ENCODE peak calls at places on chromosomes 6 and 20, in ten cellular contexts. N is EH; V is brain pericyte; Z is A549; O is GM19239; W is caudate nucleus; U is CD8-positive, alpha-beta T cell; K is effector CD4-positive, alpha-beta T cell; A is stimulated activated CD4-positive, alpha-beta T cell treated with anti-CD3 and anti-CD28 coated beads, TNF-alpha, amount 100 ng/mL, for 1 hour; F is HuH-7.5. Q is an unnamed sample.

GRCh38 chr6:84466521-84466920 is 239.1 kb upstream of the CEP162 start:
- DNase-seq in N (peak; percentile 77), V (peak; percentile 24), Z (peak; percentile 78), O (no peak), W (no peak), U (no peak), K (no peak), A (no peak), F (no peak), Q (no peak)

GRCh38 chr6:158536891-158537798 is 22.7 kb upstream of the TMEM181 start:
- DNase-seq in N (peak; percentile 39), V (no peak), Z (no peak), O (no peak), W (peak; percentile 43), U (no peak), K (no peak), A (no peak), F (peak; percentile 68), Q (no peak)

GRCh38 chr6:148398686-148399085 is 56.0 kb downstream of the SASH1 start:
- DNase-seq in N (no peak), V (no peak), Z (no peak), O (no peak), W (peak; percentile 60), U (no peak), K (no peak), A (no peak), F (no peak), Q (peak; percentile 85)

GRCh38 chr6:42217523-42218367 is at the start of gene MRPS10:
- DNase-seq in N (peak; percentile 93), V (peak; percentile 71), Z (peak; percentile 95), O (peak; percentile 70), W (peak; percentile 95), U (peak; percentile 92), K (peak; percentile 91), A (peak; percentile 79), F (peak; percentile 48), Q (peak; percentile 90)

GRCh38 chr6:115947964-115948541 is 112.6 kb downstream of the FRK start:
- DNase-seq in N (no peak), V (no peak), Z (no peak), O (no peak), W (no peak), U (no peak), K (no peak), A (no peak), F (no peak), Q (no peak)

GRCh38 chr6:20669571-20670314 is 135.5 kb downstream of the CDKAL1 start:
- DNase-seq in N (no peak), V (no peak), Z (no peak), O (no peak), W (no peak), U (no peak), K (no peak), A (no peak), F (no peak), Q (no peak)

GRCh38 chr20:22459754-22460153 is 124.6 kb downstream of the FOXA2 start:
- DNase-seq in N (no peak), V (no peak), Z (no peak), O (no peak), W (no peak), U (no peak), K (no peak), A (no peak), F (no peak), Q (no peak)

GRCh38 chr6:148251286-148251685 is 91.4 kb upstream of the SASH1 start:
- DNase-seq in N (peak; percentile 75), V (no peak), Z (peak; percentile 46), O (no peak), W (no peak), U (no peak), K (no peak), A (no peak), F (no peak), Q (peak; percentile 80)

GRCh38 chr6:137926207-137926731 is 59.2 kb downstream of the TNFAIP3 start:
- DNase-seq in N (peak; percentile 98), V (no peak), Z (no peak), O (no peak), W (no peak), U (no peak), K (no peak), A (no peak), F (no peak), Q (no peak)

GRCh38 chr6:27684264-27685211 is 211.6 kb upstream of the ZNF184 start:
- DNase-seq in N (peak; percentile 65), V (no peak), Z (peak; percentile 93), O (no peak), W (peak; percentile 76), U (peak; percentile 73), K (peak; percentile 25), A (peak; percentile 21), F (peak; percentile 39), Q (no peak)

GRCh38 chr20:18908109-18908508 is 94.5 kb downstream of the SCP2D1 start:
- DNase-seq in N (no peak), V (no peak), Z (no peak), O (no peak), W (no peak), U (no peak), K (no peak), A (no peak), F (no peak), Q (no peak)

GRCh38 chr20:20802328-20802727 is 89.9 kb upstream of the RALGAPA2 start:
- DNase-seq in N (no peak), V (no peak), Z (no peak), O (no peak), W (no peak), U (no peak), K (no peak), A (no peak), F (no peak), Q (no peak)

GRCh38 chr6:14682821-14683220 is 563.0 kb upstream of the JARID2 start:
- DNase-seq in N (peak; percentile 76), V (no peak), Z (no peak), O (no peak), W (no peak), U (no peak), K (no peak), A (no peak), F (no peak), Q (no peak)

GRCh38 chr6:3732345-3733141 is 19.0 kb downstream of the PXDC1 start:
- DNase-seq in N (peak; percentile 75), V (no peak), Z (peak; percentile 62), O (no peak), W (peak; percentile 78), U (peak; percentile 58), K (peak; percentile 51), A (peak; percentile 34), F (peak; percentile 68), Q (peak; percentile 79)

GRCh38 chr20:37389844-37390275 is 43.9 kb downstream of the SRC start:
- DNase-seq in N (no peak), V (no peak), Z (peak; percentile 59), O (no peak), W (no peak), U (no peak), K (no peak), A (no peak), F (no peak), Q (no peak)

GRCh38 chr20:58131581-58132142 is 96.8 kb downstream of the ANKRD60 start:
- DNase-seq in N (peak; percentile 55), V (peak; percentile 67), Z (peak; percentile 42), O (no peak), W (no peak), U (no peak), K (no peak), A (no peak), F (no peak), Q (peak; percentile 20)

GRCh38 chr20:50163570-50164317 is 10.2 kb upstream of the PEDS1 start:
- DNase-seq in N (peak; percentile 37), V (no peak), Z (no peak), O (no peak), W (no peak), U (no peak), K (no peak), A (no peak), F (no peak), Q (no peak)

GRCh38 chr6:111631930-111632460 is 26.3 kb upstream of the TRAF3IP2 start:
- DNase-seq in N (peak; percentile 14), V (no peak), Z (no peak), O (no peak), W (no peak), U (no peak), K (no peak), A (no peak), F (no peak), Q (no peak)

GRCh38 chr6:107579413-107579812 is 89.5 kb downstream of the SOBP start:
- DNase-seq in N (no peak), V (no peak), Z (no peak), O (no peak), W (no peak), U (no peak), K (no peak), A (no peak), F (no peak), Q (no peak)

GRCh38 chr6:156519940-156520339 is 257.2 kb upstream of the ARID1B start:
- DNase-seq in N (no peak), V (no peak), Z (no peak), O (no peak), W (no peak), U (no peak), K (no peak), A (no peak), F (no peak), Q (no peak)

GRCh38 chr6:156776841-156777576 is at the start of gene ARID1B:
- DNase-seq in N (peak; percentile 86), V (no peak), Z (peak; percentile 75), O (peak; percentile 95), W (peak; percentile 62), U (peak; percentile 84), K (peak; percentile 76), A (peak; percentile 55), F (peak; percentile 80), Q (peak; percentile 78)

GRCh38 chr20:17872434-17872833 is 96.2 kb downstream of the SNX5 start:
- DNase-seq in N (no peak), V (no peak), Z (no peak), O (no peak), W (no peak), U (no peak), K (no peak), A (no peak), F (no peak), Q (no peak)

GRCh38 chr20:53827996-53828672 is 234.5 kb upstream of the ZNF217 start:
- DNase-seq in N (peak; percentile 98), V (peak; percentile 86), Z (peak; percentile 84), O (no peak), W (no peak), U (no peak), K (no peak), A (no peak), F (no peak), Q (no peak)

GRCh38 chr20:48619126-48620101 is 208.4 kb downstream of the PREX1 start:
- DNase-seq in N (peak; percentile 48), V (no peak), Z (no peak), O (no peak), W (no peak), U (no peak), K (no peak), A (no peak), F (no peak), Q (no peak)

GRCh38 chr6:150250826-150251225 is 108.0 kb downstream of the PPP1R14C start:
- DNase-seq in N (peak; percentile 80), V (no peak), Z (no peak), O (no peak), W (no peak), U (no peak), K (no peak), A (no peak), F (no peak), Q (no peak)

GRCh38 chr6:32081676-32082075 is 27.5 kb downstream of the TNXB start:
- DNase-seq in N (no peak), V (no peak), Z (no peak), O (no peak), W (no peak), U (no peak), K (no peak), A (no peak), F (no peak), Q (no peak)

GRCh38 chr20:13029687-13030510 is 21.1 kb downstream of the SPTLC3 start:
- DNase-seq in N (peak; percentile 61), V (peak; percentile 75), Z (peak; percentile 84), O (no peak), W (no peak), U (no peak), K (no peak), A (no peak), F (no peak), Q (no peak)

GRCh38 chr6:69973138-69973537 is 106.8 kb downstream of the COL19A1 start:
- DNase-seq in N (no peak), V (no peak), Z (no peak), O (no peak), W (no peak), U (no peak), K (no peak), A (no peak), F (no peak), Q (no peak)

Q was measured in globus pallidus.